ENCODE peak calls at places on chromosomes 4 and X, in five cellular contexts. K, I, N, B and V are unnamed samples.

GRCh38 chr4:41281038-41281634 is 24.4 kb downstream of the UCHL1 start:
- DNase-seq in K (peak; percentile 87), I (peak; percentile 91), N (peak; percentile 50), B (no peak), V (no peak)

GRCh38 chrX:79375340-79375739 is 8.2 kb upstream of the ITM2A start:
- DNase-seq in K (no peak), I (no peak), N (no peak), B (no peak), V (no peak)

GRCh38 chr4:1277667-1278335 is 11.9 kb upstream of the MAEA start:
- DNase-seq in K (no peak), I (no peak), N (no peak), B (no peak), V (no peak)

GRCh38 chrX:88604433-88605221 is 142.4 kb upstream of the CPXCR1 start:
- DNase-seq in K (no peak), I (no peak), N (no peak), B (no peak), V (no peak)

GRCh38 chrX:132025085-132025484 is 2.0 kb downstream of the STK26 start:
- DNase-seq in K (peak; percentile 41), I (peak; percentile 48), N (no peak), B (no peak), V (peak; percentile 38)

GRCh38 chrX:8413279-8413678 is 51.4 kb upstream of the VCX3B start:
- DNase-seq in K (no peak), I (peak; percentile 5), N (no peak), B (no peak), V (no peak)

GRCh38 chrX:119398587-119398973 is 556 bp upstream of the SLC25A43 start:
- DNase-seq in K (no peak), I (no peak), N (no peak), B (no peak), V (no peak)

GRCh38 chrX:13254076-13254785 is 65.6 kb downstream of the ATXN3L start:
- DNase-seq in K (peak; percentile 5), I (peak; percentile 12), N (no peak), B (no peak), V (no peak)

GRCh38 chr4:89640620-89641366 is 196.2 kb downstream of the SNCA start:
- DNase-seq in K (peak; percentile 96), I (peak; percentile 95), N (peak; percentile 9), B (no peak), V (peak; percentile 5)

GRCh38 chr4:92099851-92100250 is 203.9 kb upstream of the GRID2 start:
- DNase-seq in K (no peak), I (peak; percentile 81), N (no peak), B (no peak), V (no peak)

GRCh38 chrX:57282568-57282967 is 3.9 kb upstream of the FAAH2 start:
- DNase-seq in K (no peak), I (peak; percentile 22), N (no peak), B (no peak), V (no peak)

GRCh38 chr4:47032405-47033106 is 1.2 kb downstream of the GABRB1 start:
- DNase-seq in K (peak; percentile 88), I (peak; percentile 86), N (peak; percentile 60), B (no peak), V (no peak)

GRCh38 chrX:130915302-130915701 is 12.3 kb upstream of the ENOX2 start:
- DNase-seq in K (no peak), I (no peak), N (no peak), B (no peak), V (no peak)

GRCh38 chr4:166252487-166253402 is 379.7 kb downstream of the TLL1 start:
- DNase-seq in K (peak; percentile 57), I (peak; percentile 52), N (no peak), B (no peak), V (no peak)

GRCh38 chr4:155578219-155578618 is 88.4 kb upstream of the GUCY1A1 start:
- DNase-seq in K (no peak), I (no peak), N (no peak), B (no peak), V (no peak)

GRCh38 chr4:95505149-95505548 is 43.6 kb downstream of the UNC5C start:
- DNase-seq in K (peak; percentile 7), I (peak; percentile 18), N (no peak), B (no peak), V (no peak)

GRCh38 chrX:134026732-134027311 is 41.4 kb upstream of the GPC3 start:
- DNase-seq in K (peak; percentile 77), I (peak; percentile 86), N (no peak), B (no peak), V (no peak)

GRCh38 chr4:186757696-186758330 is 34.2 kb upstream of the FAT1 start:
- DNase-seq in K (no peak), I (no peak), N (no peak), B (no peak), V (no peak)

GRCh38 chr4:188781655-188782054 is 642.4 kb downstream of the TRIML1 start:
- DNase-seq in K (peak; percentile 33), I (peak; percentile 68), N (no peak), B (no peak), V (no peak)

GRCh38 chr4:102867278-102868152 is 1.3 kb upstream of the CISD2 start:
- DNase-seq in K (no peak), I (no peak), N (no peak), B (no peak), V (no peak)

GRCh38 chrX:104137496-104137895 is 19.3 kb downstream of the SLC25A53 start:
- DNase-seq in K (no peak), I (peak; percentile 37), N (no peak), B (no peak), V (no peak)

GRCh38 chr4:40228497-40229365 is 31.9 kb downstream of the RHOH start:
- DNase-seq in K (peak; percentile 36), I (peak; percentile 58), N (no peak), B (no peak), V (no peak)

GRCh38 chr4:40234519-40235039 is 37.7 kb downstream of the RHOH start:
- DNase-seq in K (no peak), I (no peak), N (no peak), B (no peak), V (no peak)

GRCh38 chr4:40233227-40233626 is 36.4 kb downstream of the RHOH start:
- DNase-seq in K (no peak), I (no peak), N (no peak), B (no peak), V (no peak)

GRCh38 chr4:40231464-40231863 is 34.6 kb downstream of the RHOH start:
- DNase-seq in K (no peak), I (no peak), N (no peak), B (no peak), V (no peak)

DNA sequence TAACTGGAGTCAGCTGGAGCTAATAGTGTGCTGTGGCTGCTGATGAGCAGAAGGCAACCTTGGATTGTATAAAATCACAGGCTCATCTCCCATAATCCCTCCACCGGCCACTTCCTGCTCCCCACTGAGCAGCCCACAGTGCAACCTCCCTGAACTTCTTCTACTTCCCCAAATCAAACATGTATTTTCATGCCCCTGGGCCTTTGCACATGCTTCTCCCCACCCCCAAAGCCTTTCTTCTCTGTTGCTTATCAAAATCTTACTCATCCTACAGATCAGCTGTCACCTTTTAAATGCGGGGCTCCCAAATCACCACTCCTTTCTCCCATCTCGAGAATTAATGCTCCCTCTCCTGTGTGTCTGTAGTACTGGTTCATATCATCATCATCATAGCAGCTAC is 35.8 kb downstream of the RHOH start:
- DNase-seq in K (no peak), I (no peak), N (no peak), B (no peak), V (no peak)
- H3K4me1 ChIP-seq in K (peaks cover 6% of the 10 kb centered on the region), I (no peaks in the 10 kb centered on the region), N (no peaks in the 10 kb centered on the region), B (no peaks in the 10 kb centered on the region), V (peaks cover 94% of the 10 kb centered on the region)

GRCh38 chrX:48924270-48924669 is 5.4 kb upstream of the PIM2 start:
- DNase-seq in K (no peak), I (no peak), N (no peak), B (no peak), V (no peak)

GRCh38 chrX:48923771-48924170 is 4.9 kb upstream of the PIM2 start:
- DNase-seq in K (no peak), I (no peak), N (no peak), B (no peak), V (no peak)

GRCh38 chrX:48927125-48927524 is 8.3 kb upstream of the PIM2 start:
- DNase-seq in K (peak; percentile 30), I (peak; percentile 33), N (no peak), B (no peak), V (no peak)

GRCh38 chrX:48933757-48934156 is 14.9 kb upstream of the PIM2 start:
- DNase-seq in K (no peak), I (no peak), N (no peak), B (no peak), V (no peak)

DNA sequence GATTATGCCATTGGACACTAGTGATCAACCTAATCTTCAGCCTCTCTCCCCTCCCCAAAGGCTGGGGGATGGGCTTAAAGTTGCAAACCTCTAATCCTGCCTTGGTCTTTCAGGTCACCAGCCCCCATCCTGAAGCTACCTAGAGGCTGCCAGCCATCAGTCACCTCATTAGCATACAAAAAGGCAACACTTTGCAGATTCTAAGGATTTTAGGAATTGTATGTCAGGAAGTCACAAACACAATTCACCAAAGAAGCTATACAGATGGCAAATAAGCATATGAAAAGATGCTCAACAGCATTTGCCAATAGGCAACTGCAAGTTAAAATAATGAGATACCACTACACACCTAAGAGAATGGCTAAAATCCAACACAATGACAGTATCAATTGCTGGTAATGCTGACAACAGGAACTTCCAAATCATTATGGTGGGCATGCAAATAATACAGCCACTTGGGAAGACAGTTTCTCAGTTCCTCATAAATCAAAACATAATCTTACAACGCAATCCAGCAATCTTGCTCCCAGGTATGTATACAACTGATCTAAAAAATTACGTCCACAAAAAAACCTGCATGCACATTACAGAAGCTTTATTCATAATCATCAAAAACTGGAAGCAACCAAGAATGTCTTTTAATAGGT is 9.0 kb upstream of the PIM2 start:
- DNase-seq in K (peak; percentile 55), I (peak; percentile 82), N (no peak), B (no peak), V (no peak)
- H3K27ac ChIP-seq in K (peak overlapping the region; percentile 51), I (peak overlapping the region; percentile 81), N (no peak overlapping the region), B (no peak overlapping the region), V (no peak overlapping the region)

DNA sequence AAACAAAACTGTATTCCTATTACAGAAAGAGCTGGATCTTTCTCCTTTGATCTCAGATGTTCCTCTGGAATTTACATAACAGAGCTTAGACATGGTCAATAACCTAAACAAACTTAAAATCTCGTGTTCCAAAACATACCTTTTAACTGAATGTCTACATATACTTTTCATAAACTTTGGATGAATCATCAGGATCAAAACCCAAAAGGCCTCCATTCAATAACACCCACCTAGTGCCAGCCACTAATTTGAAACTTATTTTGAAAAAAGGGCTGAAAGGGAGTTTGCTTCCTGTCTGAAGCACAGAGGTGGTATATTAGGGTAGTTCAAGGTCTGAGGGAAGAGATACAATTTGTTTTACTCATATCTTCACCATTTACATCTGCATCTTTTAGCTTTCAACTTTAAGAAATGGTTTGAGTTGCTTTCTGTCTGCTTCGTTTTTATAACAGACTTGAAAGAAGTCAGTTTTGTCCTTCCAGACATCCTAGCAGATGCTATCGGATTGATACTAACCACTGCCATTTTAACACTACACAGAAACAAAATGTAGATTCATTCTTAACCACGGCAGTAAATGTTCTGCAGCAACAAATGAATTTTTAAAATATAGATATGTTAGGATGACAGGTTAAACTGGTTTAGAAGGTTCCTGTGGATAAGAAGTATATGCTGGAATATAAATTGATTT is 242.8 kb upstream of the DKK2 start:
- DNase-seq in K (no peak), I (no peak), N (no peak), B (no peak), V (no peak)
- H3K4me1 ChIP-seq in K (no peaks in the 10 kb centered on the region), I (no peaks in the 10 kb centered on the region), N (no peaks in the 10 kb centered on the region), B (no peaks in the 10 kb centered on the region), V (no peaks in the 10 kb centered on the region)

DNA sequence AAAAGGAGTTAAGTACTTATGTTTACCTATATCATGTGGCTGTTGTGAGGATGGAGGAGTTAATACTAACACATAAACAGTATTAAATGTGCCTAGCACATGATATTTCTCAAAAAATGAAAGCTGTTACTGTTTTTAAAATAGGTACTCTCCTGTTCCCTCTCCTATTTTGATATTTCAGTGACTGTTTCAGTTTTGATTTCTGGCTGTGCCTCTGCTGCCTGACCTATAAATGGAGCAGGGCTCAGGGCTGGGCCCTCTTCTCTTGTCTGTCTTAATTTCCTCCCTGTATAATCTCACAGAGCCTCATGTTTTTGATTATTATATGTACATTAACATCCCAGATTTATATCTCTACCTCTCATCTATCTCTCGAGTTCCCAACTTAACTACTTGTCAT is 93.3 kb downstream of the UGT8 start:
- DNase-seq in K (no peak), I (no peak), N (no peak), B (no peak), V (no peak)
- H3K27ac ChIP-seq in K (no peak overlapping the region), I (no peak overlapping the region), N (no peak overlapping the region), B (no peak overlapping the region), V (no peak overlapping the region)